ENCODE peak calls at places on chromosomes 13 and 19, in four cellular contexts. G, J, C and P are unnamed samples.

GRCh38 chr19:43774103-43774939 is 6.5 kb downstream of the KCNN4 start:
- ATAC-seq in G (peak), J (no peak), C (peak), P (peak)

GRCh38 chr13:20460744-20461143 is 64.9 kb downstream of the CRYL1 start:
- ATAC-seq in C (no peak), G (no peak), J (no peak), P (no peak)

GRCh38 chr19:54905908-54906511 is at the start of gene NCR1:
- ATAC-seq in C (no peak), J (peak), G (no peak), P (no peak)

GRCh38 chr13:31920301-31920818 is 111.2 kb upstream of the FRY start:
- ATAC-seq in G (no peak), J (no peak), C (no peak), P (no peak)

GRCh38 chr19:41705393-41706174 is 2.8 kb upstream of the CEACAM5 start:
- ATAC-seq in J (peak), G (no peak), C (peak), P (no peak)

GRCh38 chr19:48992571-48993174 is 436 bp downstream of the GYS1 start:
- ATAC-seq in J (no peak), C (peak), G (peak), P (peak)

GRCh38 chr13:27960362-27961226 is 8.5 kb downstream of the CDX2 start:
- ATAC-seq in G (peak), J (peak), C (peak), P (peak)

GRCh38 chr19:8030906-8031305 is 21.7 kb upstream of the CCL25 start:
- ATAC-seq in G (no peak), C (no peak), J (no peak), P (no peak)

GRCh38 chr19:29410974-29411615 is 114.7 kb upstream of the VSTM2B start:
- ATAC-seq in J (no peak), C (no peak), G (no peak), P (no peak)

GRCh38 chr13:106528711-106529414 is 6.6 kb downstream of the EFNB2 start:
- ATAC-seq in G (no peak), J (no peak), C (peak), P (no peak)

GRCh38 chr19:1855828-1856255 is 7.5 kb downstream of the KLF16 start:
- ATAC-seq in J (no peak), G (peak), C (peak), P (no peak)

GRCh38 chr13:109666656-109667448 is 119.5 kb downstream of the IRS2 start:
- ATAC-seq in J (peak), G (peak), C (peak), P (no peak)

GRCh38 chr19:55451522-55452380 is 8.7 kb upstream of the SHISA7 start:
- ATAC-seq in G (no peak), J (no peak), C (no peak), P (no peak)

GRCh38 chr19:38321646-38322323 is 2.1 kb downstream of the KCNK6 start:
- ATAC-seq in C (peak), J (peak), G (peak), P (peak)

GRCh38 chr19:4075373-4075772 is 8.7 kb upstream of the ZBTB7A start:
- ATAC-seq in C (no peak), J (no peak), G (no peak), P (no peak)

GRCh38 chr13:74046461-74046860 is 87.7 kb downstream of the KLF12 start:
- ATAC-seq in C (no peak), G (no peak), J (no peak), P (no peak)

GRCh38 chr13:50969691-50970090 is 60.1 kb downstream of the RNASEH2B start:
- ATAC-seq in C (no peak), G (no peak), J (no peak), P (no peak)

GRCh38 chr13:40673061-40673397 is 6.6 kb upstream of the FOXO1 start:
- ATAC-seq in G (no peak), C (no peak), J (peak), P (no peak)

GRCh38 chr13:47136659-47136975 is 239.8 kb upstream of the HTR2A start:
- ATAC-seq in C (no peak), J (no peak), G (no peak), P (no peak)

GRCh38 chr19:47389150-47389556 is 30.2 kb downstream of the MEIS3 start:
- ATAC-seq in J (no peak), C (peak), G (peak), P (peak)

GRCh38 chr19:49361438-49362047 is 673 bp downstream of the TEAD2 start:
- ATAC-seq in C (peak), G (peak), J (no peak), P (peak)

GRCh38 chr13:105220063-105220462 is 1315.4 kb downstream of the EFNB2 start:
- ATAC-seq in J (no peak), G (no peak), C (no peak), P (no peak)

GRCh38 chr13:75770164-75771145 is 134.3 kb downstream of the LMO7 start:
- ATAC-seq in C (no peak), G (peak), J (no peak), P (peak)

GRCh38 chr13:73717632-73718031 is 416.6 kb downstream of the KLF12 start:
- ATAC-seq in G (peak), J (no peak), C (peak), P (no peak)

GRCh38 chr13:25466880-25467279 is 95.1 kb downstream of the ATP8A2 start:
- ATAC-seq in G (no peak), J (no peak), C (no peak), P (no peak)

GRCh38 chr13:109680288-109680687 is 106.1 kb downstream of the IRS2 start:
- ATAC-seq in C (no peak), J (no peak), G (no peak), P (no peak)

GRCh38 chr19:45161715-45162463 is 1.1 kb upstream of the NKPD1 start:
- ATAC-seq in J (no peak), C (peak), G (peak), P (no peak)

GRCh38 chr19:5951338-5951861 is 26.5 kb downstream of the RANBP3 start:
- ATAC-seq in G (no peak), J (no peak), C (peak), P (no peak)